ENCODE peak calls at places on chromosomes 12 and 14, in eight cellular contexts. One of them, this sample, is unnamed.

GRCh38 chr12:132248439-132249157 is 80.8 kb downstream of the GALNT9 start:
- DNase-seq in NCI-H2171 treated with DMSO at 0.1 percent for 48 hours: no peak
- DNase-seq in HFF-Myc: no peak
- DNase-seq in glutamatergic neuron: peak; percentile 20
- DNase-seq in activated T-helper 2 cell treated with anti-CD3 and anti-CD28 coated beads, Interferon-gamma antibody, Interleukin-2, Interleukin-4, amounts not matched to agents 10 μg/mL and 5 μg/mL and 100 μg/mL, durations not matched to agents 14 hours and 24 hours and 36 hours: no peak
- DNase-seq in naive thymus-derived CD4-positive, alpha-beta T cell: no peak
- DNase-seq in cardiac muscle cell: peak; percentile 75
- DNase-seq in caudate nucleus: no peak
- DNase-seq in this sample: no peak

GRCh38 chr12:117042171-117042809 is 56.9 kb downstream of the TESC start:
- DNase-seq in activated T-helper 2 cell treated with anti-CD3 and anti-CD28 coated beads, Interferon-gamma antibody, Interleukin-2, Interleukin-4, amounts not matched to agents 10 μg/mL and 5 μg/mL and 100 μg/mL, durations not matched to agents 14 hours and 24 hours and 36 hours: no peak
- DNase-seq in glutamatergic neuron: no peak
- DNase-seq in HFF-Myc: no peak
- DNase-seq in naive thymus-derived CD4-positive, alpha-beta T cell: no peak
- DNase-seq in NCI-H2171 treated with DMSO at 0.1 percent for 48 hours: no peak
- DNase-seq in caudate nucleus: no peak
- DNase-seq in cardiac muscle cell: peak; percentile 31
- DNase-seq in this sample: no peak

GRCh38 chr12:58787021-58787760 is 133.1 kb downstream of the LRIG3 start:
- DNase-seq in caudate nucleus: no peak
- DNase-seq in HFF-Myc: no peak
- DNase-seq in activated T-helper 2 cell treated with anti-CD3 and anti-CD28 coated beads, Interferon-gamma antibody, Interleukin-2, Interleukin-4, amounts not matched to agents 10 μg/mL and 5 μg/mL and 100 μg/mL, durations not matched to agents 14 hours and 24 hours and 36 hours: no peak
- DNase-seq in glutamatergic neuron: no peak
- DNase-seq in cardiac muscle cell: no peak
- DNase-seq in NCI-H2171 treated with DMSO at 0.1 percent for 48 hours: peak; percentile 92
- DNase-seq in naive thymus-derived CD4-positive, alpha-beta T cell: no peak
- DNase-seq in this sample: no peak

GRCh38 chr14:101073598-101073965 is 170.1 kb upstream of the RTL1 start:
- DNase-seq in cardiac muscle cell: no peak
- DNase-seq in caudate nucleus: no peak
- DNase-seq in NCI-H2171 treated with DMSO at 0.1 percent for 48 hours: no peak
- DNase-seq in activated T-helper 2 cell treated with anti-CD3 and anti-CD28 coated beads, Interferon-gamma antibody, Interleukin-2, Interleukin-4, amounts not matched to agents 10 μg/mL and 5 μg/mL and 100 μg/mL, durations not matched to agents 14 hours and 24 hours and 36 hours: no peak
- DNase-seq in naive thymus-derived CD4-positive, alpha-beta T cell: no peak
- DNase-seq in HFF-Myc: no peak
- DNase-seq in glutamatergic neuron: no peak
- DNase-seq in this sample: no peak

GRCh38 chr12:27057543-27057942 is 24.8 kb downstream of the C12orf71 start:
- DNase-seq in cardiac muscle cell: no peak
- DNase-seq in caudate nucleus: no peak
- DNase-seq in activated T-helper 2 cell treated with anti-CD3 and anti-CD28 coated beads, Interferon-gamma antibody, Interleukin-2, Interleukin-4, amounts not matched to agents 10 μg/mL and 5 μg/mL and 100 μg/mL, durations not matched to agents 14 hours and 24 hours and 36 hours: no peak
- DNase-seq in glutamatergic neuron: no peak
- DNase-seq in NCI-H2171 treated with DMSO at 0.1 percent for 48 hours: no peak
- DNase-seq in HFF-Myc: no peak
- DNase-seq in naive thymus-derived CD4-positive, alpha-beta T cell: no peak
- DNase-seq in this sample: no peak

GRCh38 chr12:117367006-117367638 is 5.7 kb upstream of the NOS1 start:
- DNase-seq in glutamatergic neuron: peak; percentile 84
- DNase-seq in HFF-Myc: peak; percentile 56
- DNase-seq in cardiac muscle cell: peak; percentile 74
- DNase-seq in NCI-H2171 treated with DMSO at 0.1 percent for 48 hours: peak; percentile 82
- DNase-seq in naive thymus-derived CD4-positive, alpha-beta T cell: no peak
- DNase-seq in activated T-helper 2 cell treated with anti-CD3 and anti-CD28 coated beads, Interferon-gamma antibody, Interleukin-2, Interleukin-4, amounts not matched to agents 10 μg/mL and 5 μg/mL and 100 μg/mL, durations not matched to agents 14 hours and 24 hours and 36 hours: peak; percentile 33
- DNase-seq in caudate nucleus: no peak
- DNase-seq in this sample: peak; percentile 31

GRCh38 chr14:54567634-54568561 is 970 bp downstream of the SAMD4A start:
- DNase-seq in caudate nucleus: no peak
- DNase-seq in activated T-helper 2 cell treated with anti-CD3 and anti-CD28 coated beads, Interferon-gamma antibody, Interleukin-2, Interleukin-4, amounts not matched to agents 10 μg/mL and 5 μg/mL and 100 μg/mL, durations not matched to agents 14 hours and 24 hours and 36 hours: peak; percentile 20
- DNase-seq in glutamatergic neuron: peak; percentile 67
- DNase-seq in HFF-Myc: no peak
- DNase-seq in NCI-H2171 treated with DMSO at 0.1 percent for 48 hours: peak; percentile 36
- DNase-seq in cardiac muscle cell: peak; percentile 71
- DNase-seq in naive thymus-derived CD4-positive, alpha-beta T cell: peak; percentile 36
- DNase-seq in this sample: no peak

GRCh38 chr12:6828671-6829531 is 694 bp downstream of the P3H3 start:
- DNase-seq in activated T-helper 2 cell treated with anti-CD3 and anti-CD28 coated beads, Interferon-gamma antibody, Interleukin-2, Interleukin-4, amounts not matched to agents 10 μg/mL and 5 μg/mL and 100 μg/mL, durations not matched to agents 14 hours and 24 hours and 36 hours: no peak
- DNase-seq in caudate nucleus: no peak
- DNase-seq in glutamatergic neuron: peak; percentile 75
- DNase-seq in HFF-Myc: no peak
- DNase-seq in naive thymus-derived CD4-positive, alpha-beta T cell: peak; percentile 58
- DNase-seq in NCI-H2171 treated with DMSO at 0.1 percent for 48 hours: peak; percentile 90
- DNase-seq in cardiac muscle cell: peak; percentile 60
- DNase-seq in this sample: no peak

GRCh38 chr14:31541702-31542101 is 19.5 kb upstream of the NUBPL start:
- DNase-seq in caudate nucleus: no peak
- DNase-seq in naive thymus-derived CD4-positive, alpha-beta T cell: no peak
- DNase-seq in glutamatergic neuron: no peak
- DNase-seq in HFF-Myc: no peak
- DNase-seq in activated T-helper 2 cell treated with anti-CD3 and anti-CD28 coated beads, Interferon-gamma antibody, Interleukin-2, Interleukin-4, amounts not matched to agents 10 μg/mL and 5 μg/mL and 100 μg/mL, durations not matched to agents 14 hours and 24 hours and 36 hours: no peak
- DNase-seq in NCI-H2171 treated with DMSO at 0.1 percent for 48 hours: peak; percentile 78
- DNase-seq in cardiac muscle cell: no peak
- DNase-seq in this sample: no peak

GRCh38 chr12:26648999-26649398 is 184.0 kb downstream of the ITPR2 start:
- DNase-seq in activated T-helper 2 cell treated with anti-CD3 and anti-CD28 coated beads, Interferon-gamma antibody, Interleukin-2, Interleukin-4, amounts not matched to agents 10 μg/mL and 5 μg/mL and 100 μg/mL, durations not matched to agents 14 hours and 24 hours and 36 hours: no peak
- DNase-seq in HFF-Myc: no peak
- DNase-seq in glutamatergic neuron: no peak
- DNase-seq in caudate nucleus: no peak
- DNase-seq in cardiac muscle cell: peak; percentile 27
- DNase-seq in NCI-H2171 treated with DMSO at 0.1 percent for 48 hours: no peak
- DNase-seq in naive thymus-derived CD4-positive, alpha-beta T cell: no peak
- DNase-seq in this sample: no peak

GRCh38 chr14:55599250-55599879 is 19.4 kb downstream of the KTN1 start:
- DNase-seq in caudate nucleus: no peak
- DNase-seq in NCI-H2171 treated with DMSO at 0.1 percent for 48 hours: peak; percentile 67
- DNase-seq in naive thymus-derived CD4-positive, alpha-beta T cell: no peak
- DNase-seq in HFF-Myc: no peak
- DNase-seq in glutamatergic neuron: peak; percentile 54
- DNase-seq in cardiac muscle cell: peak; percentile 55
- DNase-seq in activated T-helper 2 cell treated with anti-CD3 and anti-CD28 coated beads, Interferon-gamma antibody, Interleukin-2, Interleukin-4, amounts not matched to agents 10 μg/mL and 5 μg/mL and 100 μg/mL, durations not matched to agents 14 hours and 24 hours and 36 hours: no peak
- DNase-seq in this sample: no peak

GRCh38 chr12:563250-563781 is 99.9 kb downstream of the NINJ2 start:
- DNase-seq in glutamatergic neuron: no peak
- DNase-seq in caudate nucleus: no peak
- DNase-seq in activated T-helper 2 cell treated with anti-CD3 and anti-CD28 coated beads, Interferon-gamma antibody, Interleukin-2, Interleukin-4, amounts not matched to agents 10 μg/mL and 5 μg/mL and 100 μg/mL, durations not matched to agents 14 hours and 24 hours and 36 hours: peak; percentile 68
- DNase-seq in HFF-Myc: no peak
- DNase-seq in NCI-H2171 treated with DMSO at 0.1 percent for 48 hours: no peak
- DNase-seq in cardiac muscle cell: no peak
- DNase-seq in naive thymus-derived CD4-positive, alpha-beta T cell: peak; percentile 89
- DNase-seq in this sample: no peak

GRCh38 chr12:31682136-31682962 is 22.9 kb downstream of the ETFBKMT start:
- DNase-seq in glutamatergic neuron: peak; percentile 52
- DNase-seq in NCI-H2171 treated with DMSO at 0.1 percent for 48 hours: peak; percentile 78
- DNase-seq in activated T-helper 2 cell treated with anti-CD3 and anti-CD28 coated beads, Interferon-gamma antibody, Interleukin-2, Interleukin-4, amounts not matched to agents 10 μg/mL and 5 μg/mL and 100 μg/mL, durations not matched to agents 14 hours and 24 hours and 36 hours: peak; percentile 46
- DNase-seq in cardiac muscle cell: peak; percentile 92
- DNase-seq in naive thymus-derived CD4-positive, alpha-beta T cell: peak; percentile 68
- DNase-seq in HFF-Myc: peak; percentile 81
- DNase-seq in caudate nucleus: no peak
- DNase-seq in this sample: peak; percentile 91

GRCh38 chr12:91874086-91874865 is 271.4 kb downstream of the BTG1 start:
- DNase-seq in NCI-H2171 treated with DMSO at 0.1 percent for 48 hours: no peak
- DNase-seq in HFF-Myc: no peak
- DNase-seq in activated T-helper 2 cell treated with anti-CD3 and anti-CD28 coated beads, Interferon-gamma antibody, Interleukin-2, Interleukin-4, amounts not matched to agents 10 μg/mL and 5 μg/mL and 100 μg/mL, durations not matched to agents 14 hours and 24 hours and 36 hours: no peak
- DNase-seq in glutamatergic neuron: no peak
- DNase-seq in cardiac muscle cell: peak; percentile 6
- DNase-seq in caudate nucleus: no peak
- DNase-seq in naive thymus-derived CD4-positive, alpha-beta T cell: no peak
- DNase-seq in this sample: no peak

GRCh38 chr14:59511916-59512530 is 27.7 kb downstream of the JKAMP start:
- DNase-seq in HFF-Myc: no peak
- DNase-seq in glutamatergic neuron: peak; percentile 64
- DNase-seq in cardiac muscle cell: peak; percentile 15
- DNase-seq in NCI-H2171 treated with DMSO at 0.1 percent for 48 hours: peak; percentile 26
- DNase-seq in naive thymus-derived CD4-positive, alpha-beta T cell: no peak
- DNase-seq in caudate nucleus: no peak
- DNase-seq in activated T-helper 2 cell treated with anti-CD3 and anti-CD28 coated beads, Interferon-gamma antibody, Interleukin-2, Interleukin-4, amounts not matched to agents 10 μg/mL and 5 μg/mL and 100 μg/mL, durations not matched to agents 14 hours and 24 hours and 36 hours: no peak
- DNase-seq in this sample: no peak

GRCh38 chr14:85634205-85634604 is 104.3 kb downstream of the FLRT2 start:
- DNase-seq in NCI-H2171 treated with DMSO at 0.1 percent for 48 hours: peak; percentile 11
- DNase-seq in cardiac muscle cell: peak; percentile 14
- DNase-seq in naive thymus-derived CD4-positive, alpha-beta T cell: no peak
- DNase-seq in activated T-helper 2 cell treated with anti-CD3 and anti-CD28 coated beads, Interferon-gamma antibody, Interleukin-2, Interleukin-4, amounts not matched to agents 10 μg/mL and 5 μg/mL and 100 μg/mL, durations not matched to agents 14 hours and 24 hours and 36 hours: no peak
- DNase-seq in HFF-Myc: peak; percentile 6
- DNase-seq in glutamatergic neuron: no peak
- DNase-seq in caudate nucleus: no peak
- DNase-seq in this sample: no peak

GRCh38 chr14:37623552-37623951 is 28.1 kb downstream of the TTC6 start:
- DNase-seq in cardiac muscle cell: peak; percentile 55
- DNase-seq in HFF-Myc: peak; percentile 45
- DNase-seq in glutamatergic neuron: no peak
- DNase-seq in NCI-H2171 treated with DMSO at 0.1 percent for 48 hours: no peak
- DNase-seq in caudate nucleus: no peak
- DNase-seq in naive thymus-derived CD4-positive, alpha-beta T cell: no peak
- DNase-seq in activated T-helper 2 cell treated with anti-CD3 and anti-CD28 coated beads, Interferon-gamma antibody, Interleukin-2, Interleukin-4, amounts not matched to agents 10 μg/mL and 5 μg/mL and 100 μg/mL, durations not matched to agents 14 hours and 24 hours and 36 hours: no peak
- DNase-seq in this sample: no peak

GRCh38 chr12:117863004-117863709 is 105.6 kb downstream of the KSR2 start:
- DNase-seq in activated T-helper 2 cell treated with anti-CD3 and anti-CD28 coated beads, Interferon-gamma antibody, Interleukin-2, Interleukin-4, amounts not matched to agents 10 μg/mL and 5 μg/mL and 100 μg/mL, durations not matched to agents 14 hours and 24 hours and 36 hours: no peak
- DNase-seq in cardiac muscle cell: no peak
- DNase-seq in caudate nucleus: no peak
- DNase-seq in HFF-Myc: no peak
- DNase-seq in glutamatergic neuron: no peak
- DNase-seq in NCI-H2171 treated with DMSO at 0.1 percent for 48 hours: peak; percentile 74
- DNase-seq in naive thymus-derived CD4-positive, alpha-beta T cell: no peak
- DNase-seq in this sample: no peak

GRCh38 chr12:30977537-30978349 is 51.2 kb downstream of the TSPAN11 start:
- DNase-seq in naive thymus-derived CD4-positive, alpha-beta T cell: no peak
- DNase-seq in activated T-helper 2 cell treated with anti-CD3 and anti-CD28 coated beads, Interferon-gamma antibody, Interleukin-2, Interleukin-4, amounts not matched to agents 10 μg/mL and 5 μg/mL and 100 μg/mL, durations not matched to agents 14 hours and 24 hours and 36 hours: no peak
- DNase-seq in glutamatergic neuron: no peak
- DNase-seq in HFF-Myc: no peak
- DNase-seq in NCI-H2171 treated with DMSO at 0.1 percent for 48 hours: no peak
- DNase-seq in cardiac muscle cell: no peak
- DNase-seq in caudate nucleus: no peak
- DNase-seq in this sample: no peak

GRCh38 chr12:14213542-14213941 is 151.9 kb upstream of the ATF7IP start:
- DNase-seq in naive thymus-derived CD4-positive, alpha-beta T cell: no peak
- DNase-seq in HFF-Myc: no peak
- DNase-seq in caudate nucleus: no peak
- DNase-seq in glutamatergic neuron: no peak
- DNase-seq in activated T-helper 2 cell treated with anti-CD3 and anti-CD28 coated beads, Interferon-gamma antibody, Interleukin-2, Interleukin-4, amounts not matched to agents 10 μg/mL and 5 μg/mL and 100 μg/mL, durations not matched to agents 14 hours and 24 hours and 36 hours: no peak
- DNase-seq in NCI-H2171 treated with DMSO at 0.1 percent for 48 hours: no peak
- DNase-seq in cardiac muscle cell: no peak
- DNase-seq in this sample: no peak

GRCh38 chr14:28515571-28515970 is 251.0 kb upstream of the FOXG1 start:
- DNase-seq in caudate nucleus: no peak
- DNase-seq in NCI-H2171 treated with DMSO at 0.1 percent for 48 hours: no peak
- DNase-seq in cardiac muscle cell: peak; percentile 81
- DNase-seq in activated T-helper 2 cell treated with anti-CD3 and anti-CD28 coated beads, Interferon-gamma antibody, Interleukin-2, Interleukin-4, amounts not matched to agents 10 μg/mL and 5 μg/mL and 100 μg/mL, durations not matched to agents 14 hours and 24 hours and 36 hours: no peak
- DNase-seq in naive thymus-derived CD4-positive, alpha-beta T cell: no peak
- DNase-seq in HFF-Myc: no peak
- DNase-seq in glutamatergic neuron: no peak
- DNase-seq in this sample: no peak

GRCh38 chr12:31245822-31246469 is 80.0 kb downstream of the SINHCAF start:
- DNase-seq in cardiac muscle cell: peak; percentile 32
- DNase-seq in activated T-helper 2 cell treated with anti-CD3 and anti-CD28 coated beads, Interferon-gamma antibody, Interleukin-2, Interleukin-4, amounts not matched to agents 10 μg/mL and 5 μg/mL and 100 μg/mL, durations not matched to agents 14 hours and 24 hours and 36 hours: no peak
- DNase-seq in HFF-Myc: no peak
- DNase-seq in NCI-H2171 treated with DMSO at 0.1 percent for 48 hours: no peak
- DNase-seq in glutamatergic neuron: no peak
- DNase-seq in caudate nucleus: no peak
- DNase-seq in naive thymus-derived CD4-positive, alpha-beta T cell: no peak
- DNase-seq in this sample: no peak

GRCh38 chr14:61451891-61452400 is 130.6 kb downstream of the PRKCH start:
- DNase-seq in glutamatergic neuron: no peak
- DNase-seq in naive thymus-derived CD4-positive, alpha-beta T cell: no peak
- DNase-seq in cardiac muscle cell: no peak
- DNase-seq in NCI-H2171 treated with DMSO at 0.1 percent for 48 hours: no peak
- DNase-seq in caudate nucleus: no peak
- DNase-seq in HFF-Myc: no peak
- DNase-seq in activated T-helper 2 cell treated with anti-CD3 and anti-CD28 coated beads, Interferon-gamma antibody, Interleukin-2, Interleukin-4, amounts not matched to agents 10 μg/mL and 5 μg/mL and 100 μg/mL, durations not matched to agents 14 hours and 24 hours and 36 hours: no peak
- DNase-seq in this sample: no peak